ENCODE peak calls at places on chromosomes 1 and 21, in nine cellular contexts. R is SK-N-SH; Y is H4; K is activated naive CD4-positive, alpha-beta T cell; A is hypothalamus; B is GM04503; E is tibial nerve; H is SW 1271; D is mucosa of descending colon. W is an unnamed sample.

GRCh38 chr1:171738921-171739320 is 2.9 kb downstream of the VAMP4 start:
- DNase-seq in B (no peak), K (no peak), A (no peak), D (no peak), Y (no peak), E (no peak), R (no peak), H (no peak), W (no peak)

GRCh38 chr1:248858096-248858890 is 592 bp downstream of the ZNF692 start:
- DNase-seq in Y (no peak), A (peak), D (peak), E (peak), B (no peak), H (peak), R (peak), K (peak), W (peak)

GRCh38 chr1:209434631-209435217 is 148.8 kb upstream of the CAMK1G start:
- DNase-seq in A (no peak), K (no peak), B (no peak), D (no peak), Y (no peak), H (no peak), R (no peak), E (no peak), W (no peak)

GRCh38 chr1:152034654-152035405 is 2.0 kb downstream of the S100A11 start:
- DNase-seq in Y (peak), R (peak), E (peak), H (peak), D (peak), A (no peak), K (no peak), B (no peak), W (no peak)

GRCh38 chr1:94825936-94826335 is 5.8 kb downstream of the SLC44A3 start:
- DNase-seq in Y (no peak), B (no peak), H (no peak), E (no peak), R (no peak), A (no peak), K (no peak), D (no peak), W (no peak)

GRCh38 chr1:16122916-16123315 is 33.0 kb downstream of the EPHA2 start:
- DNase-seq in E (peak), K (no peak), B (peak), H (no peak), A (no peak), Y (peak), R (no peak), D (no peak), W (no peak)

GRCh38 chr1:44941424-44942324 is 44.7 kb downstream of the EIF2B3 start:
- DNase-seq in Y (no peak), R (peak), B (no peak), K (no peak), E (no peak), H (no peak), D (no peak), A (no peak), W (no peak)

GRCh38 chr1:150225546-150225945 is 10.4 kb downstream of the ANP32E start:
- DNase-seq in A (no peak), H (no peak), Y (no peak), K (no peak), D (no peak), E (no peak), R (no peak), B (no peak), W (no peak)

GRCh38 chr1:36366091-36366661 is 19.5 kb downstream of the STK40 start:
- DNase-seq in E (no peak), H (no peak), Y (no peak), R (peak), K (no peak), B (no peak), A (peak), D (no peak), W (peak)

GRCh38 chr1:150148834-150149489 is 754 bp upstream of the PLEKHO1 start:
- DNase-seq in B (no peak), R (peak), E (no peak), D (no peak), A (no peak), K (no peak), H (no peak), Y (no peak), W (no peak)

GRCh38 chr1:168949672-168950071 is 156.8 kb upstream of the ATP1B1 start:
- DNase-seq in A (no peak), K (no peak), E (no peak), R (no peak), H (no peak), Y (no peak), D (no peak), B (no peak), W (no peak)

GRCh38 chr21:34886554-34887385 is 162.3 kb downstream of the RUNX1 start:
- DNase-seq in A (no peak), K (no peak), H (no peak), R (peak), D (peak), E (no peak), B (no peak), Y (no peak), W (no peak)

GRCh38 chr1:109488201-109488600 is 4.5 kb downstream of the ATXN7L2 start:
- DNase-seq in B (no peak), E (no peak), R (no peak), A (no peak), Y (no peak), K (no peak), D (no peak), H (no peak), W (no peak)

GRCh38 chr1:152110365-152110859 is 4.8 kb downstream of the TCHH start:
- DNase-seq in Y (peak), E (no peak), H (peak), R (no peak), D (peak), B (no peak), K (no peak), A (no peak), W (no peak)

GRCh38 chr1:192709544-192709943 is 73.6 kb downstream of the RGS13 start:
- DNase-seq in H (no peak), E (no peak), Y (no peak), D (no peak), K (no peak), B (no peak), R (no peak), A (no peak), W (no peak)

GRCh38 chr21:31993826-31994791 is 121.3 kb downstream of the HUNK start:
- DNase-seq in A (no peak), K (no peak), H (no peak), R (no peak), B (no peak), E (no peak), D (no peak), Y (no peak), W (no peak)

GRCh38 chr1:108075055-108075454 is 110.1 kb upstream of the VAV3 start:
- DNase-seq in D (no peak), R (no peak), Y (no peak), K (no peak), A (no peak), E (no peak), B (no peak), H (no peak), W (no peak)

GRCh38 chr1:117137281-117137680 is 15.7 kb upstream of the TRIM45 start:
- DNase-seq in K (no peak), E (no peak), B (no peak), H (no peak), Y (no peak), D (no peak), A (no peak), R (no peak), W (no peak)

GRCh38 chr1:35714921-35715567 is 3.6 kb downstream of the C1orf216 start:
- DNase-seq in Y (no peak), A (no peak), R (no peak), H (no peak), K (no peak), E (no peak), B (no peak), D (no peak), W (no peak)

GRCh38 chr1:218480137-218480536 is 135.0 kb downstream of the TGFB2 start:
- DNase-seq in Y (peak), B (no peak), E (no peak), A (no peak), K (no peak), R (no peak), H (no peak), D (no peak), W (no peak)

GRCh38 chr1:245240648-245241165 is 85.9 kb downstream of the KIF26B start:
- DNase-seq in Y (no peak), R (no peak), K (no peak), H (no peak), A (no peak), D (no peak), B (no peak), E (no peak), W (no peak)

GRCh38 chr1:7454895-7455784 is 316.0 kb upstream of the VAMP3 start:
- DNase-seq in K (no peak), E (no peak), A (no peak), Y (no peak), D (no peak), H (no peak), R (peak), B (peak), W (no peak)

GRCh38 chr1:1926886-1927660 is 8.0 kb upstream of the TMEM52 start:
- DNase-seq in K (no peak), A (no peak), Y (no peak), R (no peak), D (peak), H (no peak), E (no peak), B (no peak), W (no peak)

GRCh38 chr1:155978325-155978972 is at the start of gene ARHGEF2:
- DNase-seq in K (no peak), H (peak), R (peak), Y (peak), B (no peak), A (peak), D (peak), E (peak), W (peak)

GRCh38 chr1:2529776-2530500 is at the start of gene HES5:
- DNase-seq in A (peak), Y (no peak), E (no peak), R (peak), K (no peak), H (no peak), B (no peak), D (peak), W (peak)

GRCh38 chr1:99544328-99544727 is 101.6 kb upstream of the PALMD start:
- DNase-seq in R (no peak), B (no peak), E (no peak), D (no peak), Y (no peak), A (no peak), K (no peak), H (no peak), W (no peak)

GRCh38 chr1:33575324-33575879 is 103.0 kb downstream of the ZSCAN20 start:
- DNase-seq in H (no peak), K (no peak), E (no peak), A (no peak), D (no peak), Y (no peak), R (no peak), B (no peak), W (no peak)

GRCh38 chr21:41170442-41170841 is 2.5 kb downstream of the BACE2 start:
- DNase-seq in K (no peak), E (peak), A (no peak), R (peak), H (peak), B (no peak), D (peak), Y (peak), W (no peak)

GRCh38 chr1:55046871-55047270 is 7.5 kb downstream of the PCSK9 start:
- DNase-seq in B (no peak), D (no peak), K (no peak), H (no peak), R (no peak), A (no peak), Y (no peak), E (no peak), W (peak)

GRCh38 chr1:148160421-148161251 is 8.6 kb upstream of the NBPF11 start:
- DNase-seq in A (no peak), H (no peak), B (no peak), Y (no peak), K (no peak), R (peak), E (no peak), D (no peak), W (no peak)

W was measured in dorsolateral prefrontal cortex.